ENCODE peak calls at places on chromosomes 11 and 22, in four cellular contexts. One of them, this sample, is unnamed.

GRCh38 chr22:48563118-48563965 is 1264.3 kb downstream of the BRD1 start:
- DNase-seq in astrocyte of the spinal cord: no peak
- DNase-seq in spleen: no peak
- DNase-seq in lower leg skin: no peak
- DNase-seq in this sample: no peak

GRCh38 chr11:112776834-112777793 is 184.1 kb upstream of the NCAM1 start:
- DNase-seq in astrocyte of the spinal cord: no peak
- DNase-seq in spleen: no peak
- DNase-seq in lower leg skin: no peak
- DNase-seq in this sample: no peak

GRCh38 chr11:29093416-29093815 is 923.4 kb downstream of the KCNA4 start:
- DNase-seq in astrocyte of the spinal cord: peak
- DNase-seq in spleen: no peak
- DNase-seq in lower leg skin: no peak
- DNase-seq in this sample: no peak

GRCh38 chr11:45180158-45180887 is 33.9 kb downstream of the PRDM11 start:
- DNase-seq in astrocyte of the spinal cord: no peak
- DNase-seq in spleen: peak
- DNase-seq in lower leg skin: peak
- DNase-seq in this sample: no peak

GRCh38 chr11:100890779-100891178 is 203.7 kb downstream of the ARHGAP42 start:
- DNase-seq in astrocyte of the spinal cord: peak
- DNase-seq in spleen: no peak
- DNase-seq in lower leg skin: no peak
- DNase-seq in this sample: peak

GRCh38 chr11:122198291-122198983 is 82.4 kb upstream of the BLID start:
- DNase-seq in astrocyte of the spinal cord: no peak
- DNase-seq in spleen: no peak
- DNase-seq in lower leg skin: no peak
- DNase-seq in this sample: no peak

GRCh38 chr11:89275966-89276365 is 98.3 kb downstream of the TYR start:
- DNase-seq in astrocyte of the spinal cord: no peak
- DNase-seq in spleen: no peak
- DNase-seq in lower leg skin: no peak
- DNase-seq in this sample: no peak

GRCh38 chr22:41445171-41446056 is 1.2 kb downstream of the TOB2 start:
- DNase-seq in astrocyte of the spinal cord: peak
- DNase-seq in spleen: peak
- DNase-seq in lower leg skin: no peak
- DNase-seq in this sample: no peak

GRCh38 chr22:27990879-27991278 is 71.8 kb upstream of the PITPNB start:
- DNase-seq in astrocyte of the spinal cord: peak
- DNase-seq in spleen: no peak
- DNase-seq in lower leg skin: peak
- DNase-seq in this sample: peak

GRCh38 chr11:93784935-93785360 is 866 bp downstream of the MED17 start:
- DNase-seq in astrocyte of the spinal cord: no peak
- DNase-seq in spleen: no peak
- DNase-seq in lower leg skin: no peak
- DNase-seq in this sample: no peak

GRCh38 chr22:20249797-20250354 is 18.2 kb downstream of the RTN4R start:
- DNase-seq in astrocyte of the spinal cord: peak
- DNase-seq in spleen: no peak
- DNase-seq in lower leg skin: no peak
- DNase-seq in this sample: peak

GRCh38 chr11:106216281-106216680 is 138.8 kb downstream of the AASDHPPT start:
- DNase-seq in astrocyte of the spinal cord: peak
- DNase-seq in spleen: no peak
- DNase-seq in lower leg skin: no peak
- DNase-seq in this sample: no peak

GRCh38 chr11:23233075-23233474 is 372.8 kb upstream of the CCDC179 start:
- DNase-seq in astrocyte of the spinal cord: peak
- DNase-seq in spleen: no peak
- DNase-seq in lower leg skin: no peak
- DNase-seq in this sample: peak

GRCh38 chr11:2748814-2749554 is 49.2 kb upstream of the KCNQ1OT1 start:
- DNase-seq in astrocyte of the spinal cord: no peak
- DNase-seq in spleen: peak
- DNase-seq in lower leg skin: peak
- DNase-seq in this sample: no peak

GRCh38 chr11:27460571-27460970 is 12.0 kb downstream of the LGR4 start:
- DNase-seq in astrocyte of the spinal cord: no peak
- DNase-seq in spleen: no peak
- DNase-seq in lower leg skin: no peak
- DNase-seq in this sample: no peak

GRCh38 chr22:17841836-17842235 is 67.6 kb upstream of the BID start:
- DNase-seq in astrocyte of the spinal cord: no peak
- DNase-seq in spleen: no peak
- DNase-seq in lower leg skin: no peak
- DNase-seq in this sample: no peak

GRCh38 chr11:23755769-23756168 is 741.1 kb upstream of the LUZP2 start:
- DNase-seq in astrocyte of the spinal cord: no peak
- DNase-seq in spleen: no peak
- DNase-seq in lower leg skin: no peak
- DNase-seq in this sample: peak

GRCh38 chr11:117072517-117073218 is 25.6 kb downstream of the SIK3 start:
- DNase-seq in astrocyte of the spinal cord: peak
- DNase-seq in spleen: no peak
- DNase-seq in lower leg skin: no peak
- DNase-seq in this sample: peak

GRCh38 chr22:25829237-25829636 is 87.2 kb downstream of the MYO18B start:
- DNase-seq in astrocyte of the spinal cord: no peak
- DNase-seq in spleen: no peak
- DNase-seq in lower leg skin: no peak
- DNase-seq in this sample: no peak

GRCh38 chr22:25833091-25833490 is 91.1 kb downstream of the MYO18B start:
- DNase-seq in astrocyte of the spinal cord: no peak
- DNase-seq in spleen: no peak
- DNase-seq in lower leg skin: no peak
- DNase-seq in this sample: no peak

GRCh38 chr22:25828422-25828821 is 86.4 kb downstream of the MYO18B start:
- DNase-seq in astrocyte of the spinal cord: no peak
- DNase-seq in spleen: no peak
- DNase-seq in lower leg skin: no peak
- DNase-seq in this sample: no peak

GRCh38 chr22:25827415-25827814 is 85.4 kb downstream of the MYO18B start:
- DNase-seq in astrocyte of the spinal cord: no peak
- DNase-seq in spleen: no peak
- DNase-seq in lower leg skin: no peak
- DNase-seq in this sample: no peak

DNA sequence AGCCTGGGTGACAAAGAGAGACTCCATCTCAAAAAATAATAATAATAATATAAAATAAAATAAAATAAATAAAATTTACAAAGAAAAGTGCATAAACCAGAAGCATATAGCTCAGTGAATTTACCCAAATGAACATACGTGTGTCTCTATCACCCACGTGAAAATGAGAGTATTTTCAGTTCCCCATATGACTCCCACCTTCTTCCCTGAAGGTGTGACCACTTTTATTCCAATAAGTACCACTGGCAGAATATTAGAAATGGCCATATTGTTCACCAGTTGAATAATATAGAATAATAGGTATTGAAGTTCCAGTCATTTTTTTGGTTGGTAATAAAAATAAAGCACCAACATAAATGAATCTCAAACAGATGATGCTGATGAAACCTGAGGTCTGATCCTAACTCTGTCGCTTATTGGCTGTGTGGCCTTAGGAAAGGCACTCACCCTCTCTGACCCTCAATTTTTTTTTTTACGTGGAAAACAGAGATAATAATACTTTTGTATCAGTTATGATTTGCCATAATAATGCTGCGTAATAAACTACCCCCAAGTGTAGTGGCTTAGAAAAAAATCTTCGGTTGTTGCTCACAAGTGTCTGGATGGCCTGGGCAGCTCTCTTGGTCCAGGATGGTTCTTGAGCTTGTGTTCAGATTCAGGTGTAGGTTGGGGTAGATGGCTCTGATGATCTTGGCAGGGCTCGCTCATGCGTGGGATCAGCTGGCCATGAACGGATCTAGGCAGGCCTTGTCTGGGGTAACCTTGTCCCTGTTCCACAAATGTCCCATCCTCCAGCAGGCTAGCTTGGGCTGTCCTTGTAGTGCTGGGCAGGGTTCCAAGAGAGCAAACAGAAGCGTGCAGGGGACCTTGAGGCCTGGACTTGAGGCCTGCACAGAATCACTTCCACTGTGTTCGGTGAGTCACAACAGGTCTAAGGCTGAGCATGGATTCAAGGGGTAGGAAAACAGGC is 88.1 kb downstream of the MYO18B start:
- DNase-seq in astrocyte of the spinal cord: no peak
- DNase-seq in spleen: no peak
- DNase-seq in lower leg skin: no peak
- DNase-seq in this sample: no peak
- H3K4me3 ChIP-seq in astrocyte of the spinal cord: no peak
- H3K4me3 ChIP-seq in spleen: no peak
- H3K4me3 ChIP-seq in lower leg skin: no peak
- H3K4me3 ChIP-seq in this sample: no peak

DNA sequence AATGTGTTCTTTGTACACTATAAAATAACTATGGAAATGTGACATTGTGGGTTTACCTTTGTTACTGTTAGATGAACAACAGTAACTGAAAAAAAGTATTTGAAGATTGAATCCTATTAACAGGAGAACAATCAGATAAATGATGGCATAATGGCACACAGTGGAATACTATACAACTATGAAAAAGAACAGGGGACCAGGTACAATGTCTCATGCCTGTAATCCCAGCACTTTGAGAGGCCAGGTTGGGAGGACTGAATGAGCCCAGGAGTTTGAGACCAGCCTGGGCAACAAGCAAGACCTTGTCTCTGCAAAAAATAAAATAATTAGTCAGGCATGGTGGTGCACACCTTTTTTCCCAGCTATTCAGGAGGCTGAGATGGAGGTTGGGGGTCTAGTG is 14.4 kb upstream of the OSBP start:
- DNase-seq in astrocyte of the spinal cord: no peak
- DNase-seq in spleen: no peak
- DNase-seq in lower leg skin: no peak
- DNase-seq in this sample: no peak
- TF ChIP-seq CTCF in astrocyte of the spinal cord: no peak
- TF ChIP-seq CTCF in spleen: no peak
- TF ChIP-seq CTCF in lower leg skin: no peak
- TF ChIP-seq CTCF in this sample: no peak

DNA sequence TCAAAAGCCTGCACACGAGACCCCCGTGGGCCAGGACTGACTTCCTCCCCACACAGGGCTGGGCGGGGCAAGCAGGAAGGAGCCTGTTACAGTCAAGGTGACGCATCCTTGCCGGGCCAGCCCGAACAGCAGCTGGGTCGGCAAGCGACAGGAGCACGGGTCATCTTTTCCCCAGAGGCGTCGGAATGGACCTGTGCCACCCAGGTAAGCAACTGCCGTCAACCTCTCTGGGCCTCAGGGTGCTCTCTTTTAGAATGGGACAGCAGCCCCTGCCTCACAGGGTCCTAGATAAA is at the start of gene CYTH4:
- DNase-seq in astrocyte of the spinal cord: no peak
- DNase-seq in spleen: peak
- DNase-seq in lower leg skin: peak
- DNase-seq in this sample: no peak
- H3K4me3 ChIP-seq in astrocyte of the spinal cord: no peak
- H3K4me3 ChIP-seq in spleen: peak
- H3K4me3 ChIP-seq in lower leg skin: peak
- H3K4me3 ChIP-seq in this sample: no peak

DNA sequence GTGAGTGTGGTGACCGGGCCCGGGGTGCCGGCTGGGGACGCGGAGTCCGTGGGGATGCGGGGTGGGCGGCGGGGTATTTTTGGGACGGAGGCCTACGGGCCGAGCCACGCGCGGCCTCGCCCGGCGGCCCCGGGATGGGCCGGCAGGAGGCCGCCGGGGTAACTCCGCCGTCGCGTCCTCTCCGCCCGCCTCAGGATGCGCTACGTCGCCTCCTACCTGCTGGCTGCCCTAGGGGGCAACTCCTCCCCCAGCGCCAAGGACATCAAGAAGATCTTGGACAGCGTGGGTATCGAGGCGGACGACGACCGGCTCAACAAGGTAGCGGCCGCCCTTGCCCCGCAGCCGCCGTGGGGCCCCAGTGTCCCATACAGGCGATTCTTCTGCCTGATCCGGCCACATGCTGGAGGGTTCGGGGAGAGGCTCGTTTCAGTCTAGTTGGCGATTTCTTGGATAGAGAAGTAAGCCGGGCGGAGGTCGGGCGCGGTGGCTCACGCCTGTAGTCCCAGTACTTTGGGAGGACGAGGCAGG is 337 bp downstream of the RPLP2 start:
- DNase-seq in astrocyte of the spinal cord: no peak
- DNase-seq in spleen: no peak
- DNase-seq in lower leg skin: no peak
- DNase-seq in this sample: no peak
- TF ChIP-seq CTCF in astrocyte of the spinal cord: no peak
- TF ChIP-seq CTCF in spleen: peak
- TF ChIP-seq CTCF in lower leg skin: no peak
- TF ChIP-seq CTCF in this sample: no peak

DNA sequence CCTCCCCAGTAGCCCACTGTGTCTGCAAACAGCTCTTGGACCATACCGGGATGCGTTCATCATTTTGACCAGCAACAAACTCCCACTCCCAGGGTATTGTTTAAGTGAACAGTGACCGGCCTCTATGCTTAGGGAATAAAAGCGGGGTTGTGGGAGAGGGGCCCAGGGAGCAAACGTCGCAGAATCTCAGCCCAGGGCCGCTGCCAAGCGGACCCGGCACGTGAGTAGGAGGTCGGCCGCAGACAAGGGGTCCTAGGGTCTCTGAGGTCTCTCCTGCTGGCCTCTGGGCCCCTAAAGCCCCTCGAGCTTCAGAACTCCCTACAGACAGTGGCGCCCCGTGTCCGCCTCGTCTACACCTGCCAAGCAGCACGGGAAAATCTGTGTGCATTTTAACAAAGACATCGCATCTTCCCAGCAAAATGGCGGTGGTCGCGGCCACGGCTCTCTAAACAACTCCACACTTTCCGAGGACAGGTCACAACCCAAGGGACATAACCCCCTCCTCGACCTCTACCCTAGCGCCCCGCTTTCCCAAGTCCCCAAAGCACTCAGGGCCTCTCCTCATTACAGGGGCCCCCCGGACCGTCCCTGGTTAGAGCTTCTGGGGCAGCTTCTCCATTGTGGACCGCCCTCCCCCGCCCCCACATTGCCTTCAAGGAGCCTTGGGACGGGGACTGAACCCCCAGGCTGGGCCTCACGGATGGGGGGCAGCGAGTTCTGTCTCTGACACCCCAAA is 3.9 kb upstream of the GCAT start:
- DNase-seq in astrocyte of the spinal cord: no peak
- DNase-seq in spleen: no peak
- DNase-seq in lower leg skin: peak
- DNase-seq in this sample: no peak
- H3K4me3 ChIP-seq in astrocyte of the spinal cord: no peak
- H3K4me3 ChIP-seq in spleen: no peak
- H3K4me3 ChIP-seq in lower leg skin: no peak
- H3K4me3 ChIP-seq in this sample: no peak